ENCODE peak calls at places on chromosomes 6 and 20, in seven cellular contexts. K is HL-60; V is naive thymus-derived CD4-positive, alpha-beta T cell; I is A549; J is neural progenitor cell; C is IMR-90; O is kidney. R is an unnamed sample.

GRCh38 chr6:131727868-131728267 is 17.1 kb upstream of the CTAGE9 start:
- DNase-seq in K (no peak), V (no peak), I (no peak), J (no peak), C (no peak), O (no peak), R (peak; percentile 45)

GRCh38 chr6:40640591-40641293 is 53.6 kb upstream of the LRFN2 start:
- DNase-seq in K (peak; percentile 13), V (peak; percentile 39), I (no peak), J (no peak), C (no peak), O (no peak), R (no peak)

GRCh38 chr20:42254673-42255072 is 636.5 kb upstream of the CHD6 start:
- DNase-seq in K (no peak), V (no peak), I (no peak), J (no peak), C (no peak), O (no peak), R (no peak)

GRCh38 chr6:160355001-160355400 is 6.8 kb downstream of the SLC22A3 start:
- DNase-seq in K (peak; percentile 3), V (no peak), I (peak; percentile 39), J (no peak), C (no peak), O (no peak), R (no peak)

GRCh38 chr6:149168968-149169367 is 148.5 kb upstream of the TAB2 start:
- DNase-seq in K (no peak), V (no peak), I (no peak), J (no peak), C (no peak), O (no peak), R (no peak)

GRCh38 chr6:139230421-139230840 is 61.4 kb downstream of the TXLNB start:
- DNase-seq in K (peak; percentile 31), V (no peak), I (no peak), J (peak; percentile 63), C (peak; percentile 46), O (no peak), R (no peak)

GRCh38 chr6:165774903-165775608 is 112.0 kb upstream of the PDE10A start:
- DNase-seq in K (no peak), V (no peak), I (no peak), J (no peak), C (no peak), O (no peak), R (peak; percentile 39)

GRCh38 chr6:148874698-148875293 is 128.0 kb downstream of the UST start:
- DNase-seq in K (no peak), V (no peak), I (no peak), J (peak; percentile 75), C (no peak), O (no peak), R (no peak)

GRCh38 chr6:21748343-21749063 is 155.0 kb downstream of the SOX4 start:
- DNase-seq in K (no peak), V (no peak), I (no peak), J (no peak), C (peak; percentile 61), O (no peak), R (no peak)

GRCh38 chr6:3634417-3634816 is 117.1 kb downstream of the PXDC1 start:
- DNase-seq in K (no peak), V (no peak), I (no peak), J (no peak), C (no peak), O (no peak), R (no peak)

GRCh38 chr6:131212024-131212423 is 76.8 kb downstream of the AKAP7 start:
- DNase-seq in K (no peak), V (no peak), I (no peak), J (no peak), C (peak; percentile 72), O (no peak), R (no peak)

GRCh38 chr6:39929039-39929732 is 5.1 kb downstream of the MOCS1 start:
- DNase-seq in K (no peak), V (no peak), I (no peak), J (no peak), C (no peak), O (no peak), R (no peak)

GRCh38 chr20:35146299-35146921 is 726 bp downstream of the EDEM2 start:
- DNase-seq in K (no peak), V (no peak), I (peak; percentile 78), J (peak; percentile 65), C (no peak), O (peak; percentile 77), R (peak; percentile 56)

GRCh38 chr6:52999456-52999855 is 4.4 kb upstream of the GSTA4 start:
- DNase-seq in K (no peak), V (no peak), I (no peak), J (no peak), C (no peak), O (no peak), R (no peak)

GRCh38 chr20:56422131-56422823 is 10.2 kb downstream of the CASS4 start:
- DNase-seq in K (peak; percentile 45), V (no peak), I (peak; percentile 24), J (no peak), C (peak; percentile 88), O (no peak), R (peak; percentile 81)

GRCh38 chr20:53402233-53403005 is 191.2 kb downstream of the ZNF217 start:
- DNase-seq in K (no peak), V (peak; percentile 17), I (no peak), J (no peak), C (no peak), O (no peak), R (no peak)

GRCh38 chr6:156925718-156926607 is 148.8 kb downstream of the ARID1B start:
- DNase-seq in K (no peak), V (no peak), I (no peak), J (no peak), C (no peak), O (no peak), R (no peak)

GRCh38 chr6:11011787-11012234 is 32.3 kb downstream of the ELOVL2 start:
- DNase-seq in K (no peak), V (no peak), I (peak; percentile 69), J (no peak), C (no peak), O (no peak), R (peak; percentile 80)

GRCh38 chr20:63082308-63082938 is 75.7 kb upstream of the BHLHE23 start:
- DNase-seq in K (peak; percentile 16), V (peak; percentile 24), I (no peak), J (peak; percentile 90), C (peak; percentile 11), O (peak; percentile 71), R (peak; percentile 33)

GRCh38 chr6:117072781-117073180 is 192.6 kb upstream of the VGLL2 start:
- DNase-seq in K (no peak), V (no peak), I (no peak), J (no peak), C (no peak), O (no peak), R (no peak)

GRCh38 chr20:23246682-23247664 is 103.6 kb upstream of the NXT1 start:
- DNase-seq in K (no peak), V (no peak), I (no peak), J (no peak), C (no peak), O (no peak), R (no peak)

GRCh38 chr6:39361657-39362486 is 39.4 kb upstream of the KCNK16 start:
- DNase-seq in K (peak; percentile 68), V (peak; percentile 24), I (peak; percentile 53), J (peak; percentile 86), C (peak; percentile 58), O (no peak), R (peak; percentile 45)

GRCh38 chr6:104473021-104473429 is 386.7 kb downstream of the HACE1 start:
- DNase-seq in K (no peak), V (no peak), I (no peak), J (peak; percentile 63), C (no peak), O (no peak), R (no peak)

GRCh38 chr20:49784291-49784690 is 28.3 kb upstream of the SLC9A8 start:
- DNase-seq in K (no peak), V (no peak), I (no peak), J (no peak), C (no peak), O (no peak), R (no peak)

GRCh38 chr6:102356170-102356569 is 962.7 kb downstream of the GRIK2 start:
- DNase-seq in K (no peak), V (no peak), I (no peak), J (no peak), C (no peak), O (no peak), R (no peak)
- H3K27ac ChIP-seq in K (no peak overlapping the region), V (no peak overlapping the region), I (no peak overlapping the region), J (no peak overlapping the region), C (no peak overlapping the region), O (no peak overlapping the region), R (no peak overlapping the region)

GRCh38 chr6:136786708-136787107 is 5.6 kb downstream of the MAP3K5 start:
- DNase-seq in K (peak; percentile 57), V (no peak), I (no peak), J (no peak), C (no peak), O (no peak), R (no peak)

GRCh38 chr6:136790411-136791295 is 1.6 kb downstream of the MAP3K5 start:
- DNase-seq in K (no peak), V (no peak), I (no peak), J (no peak), C (no peak), O (no peak), R (no peak)

GRCh38 chr6:136788069-136788902 is 4.0 kb downstream of the MAP3K5 start:
- DNase-seq in K (peak; percentile 63), V (peak; percentile 55), I (no peak), J (no peak), C (peak; percentile 89), O (no peak), R (no peak)

GRCh38 chr6:136784910-136785746 is 7.1 kb downstream of the MAP3K5 start:
- DNase-seq in K (peak; percentile 94), V (no peak), I (no peak), J (no peak), C (no peak), O (peak; percentile 79), R (no peak)

GRCh38 chr6:136787726-136788068 is 4.6 kb downstream of the MAP3K5 start:
- DNase-seq in K (no peak), V (no peak), I (no peak), J (no peak), C (no peak), O (no peak), R (no peak)
- H3K27ac ChIP-seq in K (peak overlapping the region; percentile 65), V (no peak overlapping the region), I (no peak overlapping the region), J (no peak overlapping the region), C (peak overlapping the region; percentile 95), O (no peak overlapping the region), R (no peak overlapping the region)

GRCh38 chr6:82801083-82801482 is 264.6 kb downstream of the UBE3D start:
- DNase-seq in K (no peak), V (no peak), I (no peak), J (no peak), C (no peak), O (no peak), R (no peak)
- H3K27ac ChIP-seq in K (no peak overlapping the region), V (no peak overlapping the region), I (no peak overlapping the region), J (no peak overlapping the region), C (no peak overlapping the region), O (no peak overlapping the region), R (no peak overlapping the region)

DNA sequence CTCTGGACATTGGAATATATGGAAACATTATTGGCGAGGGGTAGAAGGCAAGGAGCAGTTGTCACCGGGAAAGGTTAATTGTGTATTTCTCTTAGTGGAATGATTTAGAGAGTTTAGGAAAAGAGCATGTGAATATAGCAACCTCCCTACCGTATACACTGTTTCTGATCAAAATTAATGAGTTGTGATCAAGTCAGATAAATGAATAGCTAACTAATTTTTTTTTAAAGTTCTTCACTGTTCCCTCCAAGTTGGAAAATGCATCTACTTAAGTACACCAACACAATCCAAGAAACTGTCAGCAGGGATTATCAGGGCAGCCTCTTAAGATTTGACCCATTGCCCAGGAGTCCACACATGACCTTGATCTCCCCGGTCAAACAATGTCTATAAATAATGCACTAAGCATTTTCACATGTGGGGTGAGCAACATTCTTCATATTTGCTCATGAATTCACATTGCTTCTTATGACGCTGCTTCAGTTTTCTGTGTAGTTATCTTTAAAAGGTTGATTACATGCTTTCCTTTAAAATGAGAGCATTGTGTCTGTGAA is 680.8 kb upstream of the NRSN1 start:
- DNase-seq in K (no peak), V (no peak), I (no peak), J (no peak), C (no peak), O (no peak), R (no peak)
- H3K27ac ChIP-seq in K (no peak overlapping the region), V (no peak overlapping the region), I (no peak overlapping the region), J (no peak overlapping the region), C (no peak overlapping the region), O (no peak overlapping the region), R (no peak overlapping the region)